ENCODE peak calls at places on chromosomes 1 and 21, in eight cellular contexts. H is SK-N-MC; F is KG1; D is activated effector memory CD4-positive, alpha-beta T cell treated with anti-CD3 and anti-CD28 coated beads, Interleukin-2, amount 50 U/mL, for 16 hours; T is NCI-H1417; X is Peyer's patch; G is HFF-Myc; P is stimulated activated CD8-positive, alpha-beta memory T cell treated with anti-CD3 and anti-CD28 coated beads, Interleukin-2, amount 100 ng/mL, for 48 hours. Z is an unnamed sample.

GRCh38 chr1:103058393-103058792 is 49.9 kb downstream of the COL11A1 start:
- DNase-seq in H (no peak), F (no peak), D (no peak), T (no peak), X (no peak), G (no peak), P (no peak), Z (no peak)

GRCh38 chr1:66938618-66939017 is 13.8 kb downstream of the MIER1 start:
- DNase-seq in H (no peak), F (no peak), D (no peak), T (no peak), X (no peak), G (no peak), P (no peak), Z (no peak)

GRCh38 chr1:96388421-96389310 is 332.9 kb upstream of the PTBP2 start:
- DNase-seq in H (no peak), F (no peak), D (no peak), T (no peak), X (no peak), G (peak), P (no peak), Z (no peak)

GRCh38 chr1:197917813-197918646 is 858 bp downstream of the LHX9 start:
- DNase-seq in H (no peak), F (no peak), D (no peak), T (no peak), X (no peak), G (no peak), P (no peak), Z (peak)

GRCh38 chr1:241815957-241816356 is 32.0 kb upstream of the EXO1 start:
- DNase-seq in H (no peak), F (no peak), D (no peak), T (no peak), X (no peak), G (no peak), P (no peak), Z (no peak)

GRCh38 chr1:30485072-30485471 is 238.3 kb downstream of the MATN1 start:
- DNase-seq in H (no peak), F (no peak), D (no peak), T (no peak), X (no peak), G (no peak), P (no peak), Z (no peak)

GRCh38 chr1:109485001-109485400 is 1.3 kb downstream of the ATXN7L2 start:
- DNase-seq in H (no peak), F (no peak), D (no peak), T (no peak), X (no peak), G (no peak), P (no peak), Z (no peak)

GRCh38 chr1:64663654-64664053 is 81.2 kb upstream of the RAVER2 start:
- DNase-seq in H (no peak), F (no peak), D (no peak), T (no peak), X (no peak), G (no peak), P (peak), Z (no peak)

GRCh38 chr21:38596264-38597042 is 98.2 kb upstream of the ERG start:
- DNase-seq in H (no peak), F (no peak), D (no peak), T (no peak), X (no peak), G (no peak), P (no peak), Z (no peak)

GRCh38 chr1:95852483-95853070 is 618.6 kb downstream of the RWDD3 start:
- DNase-seq in H (no peak), F (no peak), D (no peak), T (no peak), X (no peak), G (no peak), P (no peak), Z (no peak)

GRCh38 chr1:34057347-34057746 is 107.7 kb downstream of the CSMD2 start:
- DNase-seq in H (no peak), F (no peak), D (no peak), T (no peak), X (no peak), G (no peak), P (no peak), Z (no peak)

GRCh38 chr1:178283409-178283808 is 189.5 kb downstream of the RASAL2 start:
- DNase-seq in H (no peak), F (no peak), D (no peak), T (no peak), X (no peak), G (no peak), P (no peak), Z (no peak)

GRCh38 chr1:100463809-100464424 is 74.0 kb upstream of the GPR88 start:
- DNase-seq in H (no peak), F (peak), D (peak), T (peak), X (peak), G (peak), P (peak), Z (peak)

GRCh38 chr1:244917271-244917670 is 52.9 kb upstream of the HNRNPU start:
- DNase-seq in H (no peak), F (no peak), D (no peak), T (no peak), X (no peak), G (no peak), P (no peak), Z (no peak)

GRCh38 chr21:44283953-44284352 is 1.7 kb upstream of the AIRE start:
- DNase-seq in H (no peak), F (no peak), D (no peak), T (no peak), X (no peak), G (no peak), P (no peak), Z (no peak)

GRCh38 chr1:35364732-35365131 is 96.2 kb downstream of the ZMYM4 start:
- DNase-seq in H (no peak), F (no peak), D (no peak), T (no peak), X (no peak), G (no peak), P (no peak), Z (no peak)

GRCh38 chr1:227938911-227939790 is 8.6 kb downstream of the WNT9A start:
- DNase-seq in H (no peak), F (no peak), D (peak), T (no peak), X (no peak), G (no peak), P (no peak), Z (peak)